ENCODE peak calls at places on chromosomes 12 and 14, in ten cellular contexts. K is fibroblast of villous mesenchyme; J is sigmoid colon; G is cardiac fibroblast; X is OCI-LY7; N is omental fat pad; Y is pancreas; H is transverse colon; I is CD8-positive, alpha-beta T cell; W is AG09309. O is an unnamed sample.

GRCh38 chr12:10395390-10395998 is 5.7 kb upstream of the KLRK1 start:
- DNase-seq in N (no peak), X (peak; percentile 83), K (peak; percentile 94), W (peak; percentile 85), G (peak; percentile 78), I (no peak), J (peak; percentile 71), H (peak; percentile 40), Y (no peak), O (peak; percentile 92)

GRCh38 chr12:105724651-105725050 is 394.2 kb downstream of the C12orf75 start:
- DNase-seq in H (no peak), X (no peak), Y (no peak), J (no peak), G (no peak), W (no peak), K (no peak), N (no peak), I (no peak), O (peak; percentile 44)

GRCh38 chr14:59199205-59199604 is 10.7 kb downstream of the DAAM1 start:
- DNase-seq in N (no peak), X (no peak), J (no peak), W (no peak), Y (no peak), G (no peak), H (no peak), I (no peak), K (no peak), O (no peak)

GRCh38 chr14:71714225-71714624 is 218.0 kb upstream of the RGS6 start:
- DNase-seq in K (peak; percentile 33), N (no peak), W (peak; percentile 93), H (no peak), J (no peak), G (peak; percentile 89), X (no peak), Y (no peak), I (no peak), O (peak; percentile 97)

GRCh38 chr14:100771121-100771800 is 44.6 kb downstream of the DLK1 start:
- DNase-seq in H (no peak), G (no peak), X (no peak), I (no peak), N (no peak), J (peak; percentile 34), K (peak; percentile 79), W (no peak), Y (no peak), O (no peak)

GRCh38 chr12:58204086-58204485 is 262.7 kb downstream of the ATP23 start:
- DNase-seq in J (no peak), X (no peak), I (no peak), G (peak; percentile 65), N (no peak), H (no peak), Y (no peak), K (peak; percentile 8), W (no peak), O (peak; percentile 1)

GRCh38 chr14:68796418-68797101 is 3.7 kb upstream of the ZFP36L1 start:
- DNase-seq in I (no peak), N (no peak), H (no peak), K (peak; percentile 60), W (no peak), Y (no peak), J (no peak), G (peak; percentile 31), X (no peak), O (peak; percentile 32)

GRCh38 chr12:54201001-54201794 is 12.4 kb upstream of the SMUG1 start:
- DNase-seq in W (peak; percentile 32), K (peak; percentile 80), G (peak; percentile 82), N (no peak), I (peak; percentile 35), X (peak; percentile 77), J (peak; percentile 77), H (peak; percentile 68), Y (peak; percentile 63), O (peak; percentile 79)

GRCh38 chr12:129903956-129904769 is at the start of gene TMEM132D:
- DNase-seq in J (no peak), N (no peak), K (no peak), H (no peak), Y (no peak), G (no peak), X (no peak), W (no peak), I (no peak), O (no peak)

GRCh38 chr12:108576660-108577234 is 14.4 kb downstream of the ISCU start:
- DNase-seq in X (no peak), H (peak; percentile 5), I (no peak), W (no peak), J (no peak), Y (no peak), N (no peak), G (no peak), K (no peak), O (no peak)

GRCh38 chr14:25756880-25757279 is 706.9 kb upstream of the STXBP6 start:
- DNase-seq in Y (no peak), H (no peak), W (no peak), N (no peak), J (no peak), I (no peak), X (no peak), G (no peak), K (no peak), O (no peak)

GRCh38 chr12:29160230-29160629 is 11.2 kb downstream of the FAR2 start:
- DNase-seq in W (no peak), Y (no peak), G (no peak), K (no peak), X (no peak), J (no peak), I (no peak), N (no peak), H (no peak), O (no peak)

GRCh38 chr14:94670692-94671285 is 58.6 kb downstream of the SERPINA3 start:
- DNase-seq in K (no peak), W (no peak), X (no peak), G (no peak), N (no peak), H (no peak), J (peak; percentile 39), Y (no peak), I (no peak), O (no peak)

GRCh38 chr12:100926669-100927248 is 132.2 kb downstream of the ANO4 start:
- DNase-seq in Y (peak; percentile 12), K (no peak), H (peak; percentile 8), X (no peak), J (no peak), N (no peak), I (no peak), W (no peak), G (peak; percentile 46), O (peak; percentile 12)

DNA sequence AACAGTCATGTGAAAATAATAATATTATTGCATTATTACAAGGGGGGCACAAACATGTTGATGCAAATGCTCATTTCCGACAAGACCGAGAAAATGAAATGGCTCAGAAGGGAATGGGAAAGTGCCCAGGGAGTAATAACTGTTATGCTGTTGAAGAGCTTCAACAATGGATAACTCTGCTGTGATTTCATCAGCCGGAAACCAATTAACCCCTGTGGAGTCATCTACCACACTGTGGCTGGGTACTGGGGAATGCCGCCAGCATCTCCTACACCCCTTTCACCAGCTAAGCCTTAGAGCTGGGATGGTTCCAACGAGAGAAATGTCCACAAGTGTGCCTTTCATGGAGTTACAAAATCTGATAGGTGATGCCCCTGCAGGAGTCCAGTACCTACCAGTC is 509.4 kb upstream of the CCDC196 start:
- DNase-seq in Y (no peak), I (no peak), X (no peak), H (no peak), K (no peak), G (peak; percentile 1), N (no peak), W (peak; percentile 39), J (no peak), O (peak; percentile 15)
- TF ChIP-seq CTCF in Y (no peak), I (no peak), X (no peak), H (no peak), K (no peak), G (no peak), N (no peak), W (no peak), J (no peak), O (no peak)

DNA sequence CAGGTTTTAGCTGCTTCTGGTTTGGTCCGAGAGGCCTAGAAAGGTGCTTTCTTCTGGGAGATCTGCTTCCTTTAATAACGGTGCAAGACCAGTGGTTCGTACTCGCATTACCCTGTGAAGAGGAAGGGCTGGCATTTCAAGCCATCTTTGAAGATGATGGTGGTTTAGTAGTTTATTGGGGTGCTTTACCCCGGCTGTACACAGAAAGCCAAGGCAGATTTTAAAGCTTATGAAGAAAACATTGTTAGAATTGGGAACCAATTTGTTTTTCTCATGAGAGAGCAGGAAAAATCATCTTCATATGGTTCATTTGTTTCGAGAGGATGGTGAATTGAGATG is 3.6 kb downstream of the CCND2 start:
- DNase-seq in I (no peak), Y (no peak), X (no peak), W (no peak), J (no peak), H (no peak), N (no peak), K (no peak), G (no peak), O (no peak)
- TF ChIP-seq CTCF in I (peak; percentile 21), Y (no peak), X (peak; percentile 53), W (no peak), J (no peak), H (no peak), N (no peak), K (no peak), G (no peak), O (no peak)

GRCh38 chr12:33251548-33251947 is 188.1 kb downstream of the SYT10 start:
- DNase-seq in J (no peak), G (no peak), W (no peak), K (no peak), X (no peak), N (no peak), I (no peak), H (no peak), Y (no peak), O (no peak)
- TF ChIP-seq CTCF in J (no peak), G (no peak), W (no peak), K (no peak), X (no peak), N (no peak), I (no peak), H (no peak), Y (no peak), O (no peak)

GRCh38 chr14:36649872-36650650 is 11.6 kb upstream of the PAX9 start:
- DNase-seq in W (no peak), G (no peak), K (no peak), J (no peak), I (no peak), N (no peak), X (no peak), H (no peak), Y (no peak), O (no peak)

GRCh38 chr14:36652542-36653201 is 9.0 kb upstream of the PAX9 start:
- DNase-seq in W (no peak), N (no peak), X (no peak), Y (no peak), H (no peak), K (no peak), J (no peak), I (no peak), G (no peak), O (no peak)

GRCh38 chr14:36646664-36647416 is 14.8 kb upstream of the PAX9 start:
- DNase-seq in I (no peak), K (no peak), H (no peak), J (no peak), Y (peak; percentile 36), W (no peak), N (no peak), X (no peak), G (no peak), O (peak; percentile 27)

GRCh38 chr14:36647417-36647826 is 14.2 kb upstream of the PAX9 start:
- DNase-seq in K (no peak), W (no peak), N (no peak), G (no peak), I (no peak), J (no peak), H (no peak), X (no peak), Y (no peak), O (no peak)

GRCh38 chr14:36647827-36648753 is 13.6 kb upstream of the PAX9 start:
- DNase-seq in G (peak; percentile 12), J (no peak), W (no peak), H (no peak), K (peak; percentile 17), Y (peak; percentile 37), N (no peak), X (no peak), I (no peak), O (peak; percentile 48)
- TF ChIP-seq CTCF in G (peak; percentile 57), J (peak; percentile 26), W (peak; percentile 76), H (peak; percentile 42), K (peak; percentile 35), Y (no peak), N (no peak), X (no peak), I (no peak), O (peak; percentile 62)

O was measured in AG10803.